ENCODE peak calls at places on chromosomes 7 and 10, in six cellular contexts. E is Peyer's patch, L is fibroblast of lung, A is mesenchymal stem cell, V is aorta, M is gastrocnemius medialis. Q is an unnamed sample.

GRCh38 chr10:86795353-86795752 is 38.9 kb downstream of the BMPR1A start:
- DNase-seq in E (no peak), L (peak; percentile 90), A (peak; percentile 77), V (no peak), M (no peak), Q (no peak)

GRCh38 chr7:127375626-127376025 is 16.9 kb downstream of the ZNF800 start:
- DNase-seq in E (no peak), L (no peak), A (no peak), V (no peak), M (no peak), Q (no peak)

GRCh38 chr10:24214762-24215161 is 5.8 kb downstream of the KIAA1217 start:
- DNase-seq in E (no peak), L (no peak), A (no peak), V (no peak), M (peak; percentile 97), Q (peak; percentile 52)

GRCh38 chr10:102280397-102281015 is 35.2 kb downstream of the GBF1 start:
- DNase-seq in E (no peak), L (peak; percentile 47), A (peak; percentile 60), V (no peak), M (peak; percentile 92), Q (peak; percentile 25)

GRCh38 chr7:108420482-108420908 is 35.7 kb downstream of the NRCAM start:
- DNase-seq in E (no peak), L (peak; percentile 78), A (peak; percentile 10), V (no peak), M (no peak), Q (no peak)

GRCh38 chr10:86535057-86535882 is 13.7 kb upstream of the WAPL start:
- DNase-seq in E (peak; percentile 93), L (peak; percentile 23), A (peak; percentile 25), V (peak; percentile 82), M (peak; percentile 96), Q (peak; percentile 89)

GRCh38 chr10:114996542-114996941 is 58.5 kb downstream of the TRUB1 start:
- DNase-seq in E (no peak), L (peak; percentile 76), A (peak; percentile 54), V (no peak), M (no peak), Q (no peak)

GRCh38 chr7:133140994-133141595 is 59.2 kb upstream of the CHCHD3 start:
- DNase-seq in E (no peak), L (no peak), A (no peak), V (no peak), M (no peak), Q (no peak)

GRCh38 chr10:113111900-113112853 is 162.1 kb downstream of the TCF7L2 start:
- DNase-seq in E (no peak), L (peak; percentile 24), A (peak; percentile 46), V (peak; percentile 69), M (peak; percentile 48), Q (no peak)

GRCh38 chr10:69716711-69717560 is 84.8 kb upstream of the COL13A1 start:
- DNase-seq in E (peak; percentile 79), L (peak; percentile 14), A (peak; percentile 52), V (peak; percentile 67), M (peak; percentile 37), Q (peak; percentile 32)

GRCh38 chr7:105768898-105769507 is 107.4 kb downstream of the ATXN7L1 start:
- DNase-seq in E (no peak), L (no peak), A (no peak), V (no peak), M (no peak), Q (no peak)

GRCh38 chr7:94486206-94486605 is 23.4 kb upstream of the CASD1 start:
- DNase-seq in E (no peak), L (no peak), A (no peak), V (no peak), M (no peak), Q (no peak)

GRCh38 chr7:29921404-29922010 is 68.1 kb downstream of the SCRN1 start:
- DNase-seq in E (no peak), L (peak; percentile 44), A (peak; percentile 75), V (no peak), M (peak; percentile 28), Q (peak; percentile 40)

GRCh38 chr7:15303357-15303756 is 258.5 kb downstream of the AGMO start:
- DNase-seq in E (no peak), L (no peak), A (no peak), V (no peak), M (no peak), Q (no peak)

GRCh38 chr7:135362871-135363270 is 129.2 kb downstream of the STRA8 start:
- DNase-seq in E (no peak), L (no peak), A (no peak), V (no peak), M (no peak), Q (no peak)

GRCh38 chr7:141649865-141650499 is 52.0 kb downstream of the DENND11 start:
- DNase-seq in E (no peak), L (peak; percentile 82), A (peak; percentile 88), V (peak; percentile 71), M (peak; percentile 25), Q (no peak)

GRCh38 chr10:103019426-103019825 is 101.3 kb downstream of the CNNM2 start:
- DNase-seq in E (no peak), L (no peak), A (no peak), V (no peak), M (no peak), Q (no peak)

GRCh38 chr7:140417456-140418155 is 13.7 kb downstream of the RAB19 start:
- DNase-seq in E (no peak), L (no peak), A (no peak), V (no peak), M (no peak), Q (no peak)

GRCh38 chr10:29610876-29611647 is 23.7 kb downstream of the SVIL start:
- DNase-seq in E (no peak), L (peak; percentile 18), A (no peak), V (no peak), M (no peak), Q (no peak)

GRCh38 chr7:157076466-157076865 is 62.3 kb upstream of the UBE3C start:
- DNase-seq in E (no peak), L (no peak), A (no peak), V (no peak), M (no peak), Q (no peak)

GRCh38 chr7:7177044-7177517 is 5.3 kb upstream of the C1GALT1 start:
- DNase-seq in E (no peak), L (peak; percentile 92), A (peak; percentile 74), V (no peak), M (no peak), Q (no peak)

DNA sequence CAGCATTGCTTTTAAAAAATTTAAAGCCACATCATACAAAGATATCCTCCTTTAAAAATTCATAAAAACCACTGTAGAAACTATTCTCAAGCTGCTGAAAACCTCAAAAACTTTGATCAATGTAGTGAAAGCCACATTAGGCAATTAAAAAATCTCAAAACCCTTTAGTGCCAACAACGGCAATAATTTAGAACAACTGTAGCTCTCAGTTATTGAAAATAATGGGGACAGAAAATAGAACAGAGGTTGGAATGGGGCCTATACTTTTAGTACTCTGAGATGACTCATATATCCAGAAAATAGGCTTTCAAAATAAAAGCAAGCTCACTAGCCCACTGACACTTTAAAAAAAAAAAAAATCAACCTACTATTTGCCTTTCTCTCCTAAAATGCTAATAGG is 87.5 kb downstream of the GSAP start:
- DNase-seq in E (no peak), L (peak; percentile 42), A (no peak), V (no peak), M (no peak), Q (no peak)
- H3K4me1 ChIP-seq in E (peaks cover 8% of the 10 kb centered on the region), L (peaks cover 16% of the 10 kb centered on the region), A (peaks cover 17% of the 10 kb centered on the region), V (peaks cover 16% of the 10 kb centered on the region), M (peaks cover 13% of the 10 kb centered on the region), Q (peaks cover 45% of the 10 kb centered on the region)

DNA sequence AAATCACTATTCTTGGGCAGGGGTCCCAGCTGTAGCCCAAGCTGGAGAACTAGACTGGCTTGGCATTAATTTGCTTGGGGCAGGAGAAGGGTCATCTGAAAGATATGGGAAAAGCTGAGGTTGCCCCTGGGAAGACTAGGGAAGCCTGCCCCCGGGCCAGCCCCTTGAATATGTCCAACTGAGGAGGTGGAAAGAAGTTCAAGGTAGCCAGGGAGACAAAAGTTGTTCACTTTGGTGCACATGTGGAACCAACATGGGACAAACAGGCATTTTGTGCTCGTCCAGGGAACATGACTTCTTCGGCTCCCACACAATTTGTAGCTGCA is 1.4 kb upstream of the LRRC61 start:
- DNase-seq in E (no peak), L (no peak), A (no peak), V (no peak), M (no peak), Q (no peak)
- H3K4me1 ChIP-seq in E (peaks cover 27% of the 10 kb centered on the region), L (no peaks in the 10 kb centered on the region), A (no peaks in the 10 kb centered on the region), V (no peaks in the 10 kb centered on the region), M (peaks cover 7% of the 10 kb centered on the region), Q (peaks cover 39% of the 10 kb centered on the region)

GRCh38 chr10:83542774-83543291 is 596.5 kb upstream of the GHITM start:
- DNase-seq in E (no peak), L (peak; percentile 84), A (peak; percentile 79), V (no peak), M (no peak), Q (no peak)
- H3K4me1 ChIP-seq in E (no peaks in the 10 kb centered on the region), L (no peaks in the 10 kb centered on the region), A (peaks cover 7% of the 10 kb centered on the region), V (no peaks in the 10 kb centered on the region), M (no peaks in the 10 kb centered on the region), Q (no peaks in the 10 kb centered on the region)

GRCh38 chr10:59362991-59363390 is 642 bp upstream of the FAM13C start:
- DNase-seq in E (peak; percentile 55), L (peak; percentile 63), A (peak; percentile 63), V (peak; percentile 62), M (peak; percentile 74), Q (peak; percentile 64)

GRCh38 chr10:59363446-59363958 is 1.2 kb upstream of the FAM13C start:
- DNase-seq in E (no peak), L (no peak), A (no peak), V (no peak), M (no peak), Q (no peak)

GRCh38 chr10:59360605-59361515 is 1.5 kb downstream of the FAM13C start:
- DNase-seq in E (no peak), L (peak; percentile 39), A (no peak), V (no peak), M (peak; percentile 35), Q (no peak)

GRCh38 chr10:59361659-59362183 is 628 bp downstream of the FAM13C start:
- DNase-seq in E (no peak), L (peak; percentile 34), A (peak; percentile 27), V (no peak), M (no peak), Q (no peak)

DNA sequence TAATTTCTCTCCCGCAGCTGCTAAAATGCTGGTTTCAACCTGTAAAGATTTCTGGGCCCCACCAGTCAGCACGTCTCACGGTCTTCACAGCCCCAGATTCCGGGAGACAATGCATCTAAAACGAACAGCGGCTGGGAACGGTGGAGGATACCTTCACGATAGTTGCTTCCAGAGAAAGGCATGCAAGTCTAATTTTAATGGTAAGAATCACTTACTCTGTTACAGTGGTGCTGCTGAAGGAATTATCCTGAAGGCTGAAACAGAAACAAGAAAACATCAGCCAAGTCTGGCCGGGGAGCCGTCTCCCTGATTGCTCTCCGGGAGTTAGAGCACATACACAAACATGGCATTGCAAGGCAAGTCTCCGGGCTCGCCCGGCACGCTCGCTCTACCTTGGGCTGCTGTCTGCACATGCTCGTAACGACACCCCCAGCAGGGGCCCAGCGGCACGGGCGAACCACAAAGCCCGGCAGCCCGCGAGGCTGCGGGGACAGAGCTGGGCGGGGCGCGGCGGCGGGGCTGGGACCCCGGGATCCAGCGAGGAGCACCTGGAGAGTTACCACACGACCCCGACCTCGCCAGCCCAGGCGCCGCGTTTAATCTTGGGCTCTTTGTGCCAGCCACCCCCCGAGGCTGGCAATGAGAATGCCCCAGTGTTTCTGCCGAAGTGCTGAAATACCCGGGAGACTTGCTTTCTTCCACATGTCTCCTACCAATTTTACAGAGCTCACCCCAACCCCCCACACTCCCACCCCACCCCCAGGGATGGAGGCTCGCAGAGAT is at the start of gene FAM13C:
- DNase-seq in E (peak; percentile 67), L (peak; percentile 68), A (peak; percentile 64), V (peak; percentile 58), M (peak; percentile 78), Q (peak; percentile 90)
- H3K4me1 ChIP-seq in E (peaks cover 4% of the 10 kb centered on the region), L (peaks cover 8% of the 10 kb centered on the region), A (peaks cover 8% of the 10 kb centered on the region), V (peaks cover 3% of the 10 kb centered on the region), M (peaks cover 40% of the 10 kb centered on the region), Q (peaks cover 2% of the 10 kb centered on the region)

GRCh38 chr10:17214486-17214885 is 13.0 kb upstream of the TRDMT1 start:
- DNase-seq in E (no peak), L (peak; percentile 61), A (peak; percentile 37), V (no peak), M (no peak), Q (no peak)
- H3K4me1 ChIP-seq in E (no peaks in the 10 kb centered on the region), L (peaks cover 34% of the 10 kb centered on the region), A (peaks cover 11% of the 10 kb centered on the region), V (no peaks in the 10 kb centered on the region), M (no peaks in the 10 kb centered on the region), Q (peaks cover 23% of the 10 kb centered on the region)